ENCODE peak calls at places on chromosomes 6 and 20, in four cellular contexts. O is NCI-H1105 treated with DMSO at 0.1 percent for 48 hours, K is sigmoid colon, Z is left cardiac atrium. F is an unnamed sample.

GRCh38 chr6:83193747-83194582 is 808 bp downstream of the RWDD2A start:
- DNase-seq in Z (peak; percentile 64), K (peak; percentile 76), O (peak; percentile 71), F (peak; percentile 68)

GRCh38 chr6:52953911-52954839 is 40.9 kb downstream of the GSTA4 start:
- DNase-seq in K (no peak), Z (no peak), O (no peak), F (no peak)

GRCh38 chr6:91509711-91510110 is 922.8 kb upstream of the MAP3K7 start:
- DNase-seq in O (no peak), K (no peak), Z (no peak), F (no peak)

GRCh38 chr20:11267131-11267761 is 593.4 kb upstream of the JAG1 start:
- DNase-seq in O (no peak), K (no peak), Z (peak; percentile 56), F (no peak)

GRCh38 chr20:46970937-46971630 is 76.4 kb downstream of the EYA2 start:
- DNase-seq in O (peak; percentile 57), K (no peak), Z (no peak), F (no peak)

GRCh38 chr20:50813101-50813643 is 18.3 kb downstream of the BCAS4 start:
- DNase-seq in Z (no peak), O (no peak), K (no peak), F (no peak)

GRCh38 chr6:154604120-154604519 is 93.6 kb upstream of the CNKSR3 start:
- DNase-seq in Z (no peak), K (no peak), O (no peak), F (no peak)

GRCh38 chr6:153790048-153790447 is 249.0 kb upstream of the OPRM1 start:
- DNase-seq in O (no peak), Z (peak; percentile 23), K (no peak), F (no peak)

GRCh38 chr6:99458319-99458718 is 33.2 kb upstream of the PNISR start:
- DNase-seq in K (no peak), O (no peak), Z (no peak), F (no peak)

GRCh38 chr6:5481024-5481423 is 219.7 kb downstream of the FARS2 start:
- DNase-seq in Z (peak; percentile 31), O (peak; percentile 95), K (no peak), F (no peak)

GRCh38 chr20:54044156-54044555 is 26.2 kb downstream of the BCAS1 start:
- DNase-seq in O (no peak), K (no peak), Z (no peak), F (no peak)

GRCh38 chr20:36885355-36885754 is 9.4 kb downstream of the TLDC2 start:
- DNase-seq in K (no peak), O (no peak), Z (no peak), F (no peak)

GRCh38 chr6:17165383-17165782 is 63.5 kb downstream of the STMND1 start:
- DNase-seq in K (no peak), Z (no peak), O (no peak), F (no peak)

F was measured in sciatic nerve.